ENCODE peak calls at places on chromosome 17, in five cellular contexts. D is cardiac fibroblast, Y is uterus, A is stomach, T is tibial nerve. N is an unnamed sample.
A peak's percentile ranks its signal among the peaks of the same experiment; 100 is the strongest.

GRCh38 chr17:40017422-40018080 is 2.3 kb downstream of the CSF3 start:
- DNase-seq in Y (peak; percentile 70), T (no peak), A (no peak), D (no peak), N (no peak)

GRCh38 chr17:27009087-27009486 is 284.8 kb upstream of the WSB1 start:
- DNase-seq in T (no peak), A (no peak), D (no peak), Y (no peak), N (no peak)

GRCh38 chr17:71180801-71181385 is 939.9 kb upstream of the SOX9 start:
- DNase-seq in Y (peak; percentile 20), T (no peak), A (no peak), D (peak; percentile 47), N (no peak)

GRCh38 chr17:57783338-57783742 is 38.2 kb upstream of the CCDC182 start:
- DNase-seq in A (peak; percentile 80), D (peak; percentile 28), T (peak; percentile 19), Y (peak; percentile 36), N (peak; percentile 56)

GRCh38 chr17:48494335-48494734 is 36.5 kb downstream of the HOXB1 start:
- DNase-seq in D (peak; percentile 42), A (no peak), T (no peak), Y (no peak), N (no peak)

GRCh38 chr17:42088736-42089135 is 9.5 kb downstream of the ZNF385C start:
- DNase-seq in Y (no peak), D (no peak), T (no peak), A (no peak), N (no peak)

GRCh38 chr17:15883617-15884111 is 61.3 kb upstream of the ADORA2B start:
- DNase-seq in A (no peak), T (no peak), D (peak; percentile 64), Y (no peak), N (no peak)

GRCh38 chr17:32917842-32918241 is 10.1 kb upstream of the TMEM98 start:
- DNase-seq in T (no peak), Y (no peak), D (no peak), A (no peak), N (no peak)

GRCh38 chr17:49136335-49136734 is 3.8 kb downstream of the B4GALNT2 start:
- DNase-seq in Y (no peak), T (no peak), D (no peak), A (no peak), N (no peak)

GRCh38 chr17:82913304-82914043 is 73.7 kb upstream of the ZNF750 start:
- DNase-seq in D (no peak), A (peak; percentile 44), T (no peak), Y (no peak), N (no peak)
- TF ChIP-seq CTCF in D (no peak), A (peak; percentile 32), T (no peak), Y (peak; percentile 7), N (no peak)

DNA sequence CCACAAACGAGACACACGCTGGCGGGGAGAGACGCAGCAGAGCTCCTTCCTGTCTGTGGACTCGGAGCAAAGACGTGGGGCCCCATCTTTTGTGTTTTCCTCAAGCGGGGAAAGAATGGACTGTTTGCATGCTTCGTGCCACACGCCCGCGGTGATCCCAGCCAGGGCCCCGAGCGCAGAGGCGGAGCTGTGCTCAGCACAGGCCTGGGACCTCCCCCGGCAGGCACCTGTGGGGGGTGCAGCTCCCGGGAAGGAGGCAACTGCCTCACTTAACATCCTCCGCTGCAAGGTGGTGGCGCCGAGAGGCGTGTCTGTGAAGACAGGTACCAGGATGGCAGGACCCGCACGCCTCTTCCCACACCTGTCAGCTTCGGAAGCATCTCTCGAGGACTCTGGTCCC is 19.2 kb downstream of the TRARG1 start:
- DNase-seq in T (no peak), Y (no peak), D (no peak), A (no peak), N (no peak)
- TF ChIP-seq CTCF in T (no peak), Y (no peak), D (no peak), A (no peak), N (no peak)

DNA sequence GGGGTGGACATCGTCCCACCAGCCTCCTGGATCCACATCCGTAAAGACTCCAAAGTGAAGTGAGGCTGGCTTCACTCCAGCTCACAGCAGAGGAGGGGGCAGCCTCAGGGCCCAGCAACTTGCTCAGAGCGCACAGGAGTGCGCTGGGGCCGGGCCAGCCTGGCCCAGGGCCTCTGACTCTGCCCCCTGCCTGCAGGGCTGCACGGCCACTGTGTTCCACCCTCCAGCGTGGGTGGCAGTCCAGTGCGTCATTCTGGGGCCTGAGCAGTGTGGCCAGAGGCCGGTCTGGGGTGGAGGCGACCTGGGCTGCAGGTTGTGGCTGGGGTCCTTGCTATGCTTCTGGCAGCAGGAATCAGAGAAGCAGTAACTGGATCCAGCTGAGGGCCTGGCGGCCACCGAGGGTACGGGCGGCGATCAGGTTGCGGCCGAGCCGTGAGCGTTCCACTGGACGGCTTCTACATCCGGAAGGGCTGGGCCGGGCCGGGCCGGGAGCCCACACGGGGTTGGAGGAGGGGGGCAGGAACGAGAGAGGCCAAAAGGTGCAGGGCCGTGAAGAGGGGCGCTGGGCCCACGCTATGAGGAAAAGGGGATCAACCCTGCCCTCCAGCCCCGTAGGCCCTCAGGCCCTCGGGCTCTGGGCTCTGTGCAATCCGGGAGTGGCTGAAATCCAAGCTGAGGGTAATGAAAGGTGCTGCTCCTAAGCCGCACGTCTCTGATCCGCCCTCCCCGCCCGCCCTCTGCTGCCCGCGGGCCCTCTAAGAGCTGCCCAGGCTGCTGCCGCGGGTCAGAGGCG is at the start of gene FSCN2:
- DNase-seq in A (peak; percentile 42), D (no peak), Y (no peak), T (no peak), N (no peak)
- TF ChIP-seq CTCF in A (no peak), D (peak; percentile 33), Y (no peak), T (no peak), N (no peak)

GRCh38 chr17:45087978-45088377 is 26.9 kb downstream of the NMT1 start:
- DNase-seq in A (no peak), D (no peak), Y (no peak), T (no peak), N (no peak)

GRCh38 chr17:45087496-45087975 is 26.4 kb downstream of the NMT1 start:
- DNase-seq in A (no peak), T (no peak), D (no peak), Y (no peak), N (no peak)

GRCh38 chr17:45086346-45086745 is 25.2 kb downstream of the NMT1 start:
- DNase-seq in Y (no peak), A (no peak), D (no peak), T (no peak), N (no peak)

GRCh38 chr17:45088741-45089140 is 27.6 kb downstream of the NMT1 start:
- DNase-seq in Y (no peak), A (no peak), T (no peak), D (no peak), N (no peak)

DNA sequence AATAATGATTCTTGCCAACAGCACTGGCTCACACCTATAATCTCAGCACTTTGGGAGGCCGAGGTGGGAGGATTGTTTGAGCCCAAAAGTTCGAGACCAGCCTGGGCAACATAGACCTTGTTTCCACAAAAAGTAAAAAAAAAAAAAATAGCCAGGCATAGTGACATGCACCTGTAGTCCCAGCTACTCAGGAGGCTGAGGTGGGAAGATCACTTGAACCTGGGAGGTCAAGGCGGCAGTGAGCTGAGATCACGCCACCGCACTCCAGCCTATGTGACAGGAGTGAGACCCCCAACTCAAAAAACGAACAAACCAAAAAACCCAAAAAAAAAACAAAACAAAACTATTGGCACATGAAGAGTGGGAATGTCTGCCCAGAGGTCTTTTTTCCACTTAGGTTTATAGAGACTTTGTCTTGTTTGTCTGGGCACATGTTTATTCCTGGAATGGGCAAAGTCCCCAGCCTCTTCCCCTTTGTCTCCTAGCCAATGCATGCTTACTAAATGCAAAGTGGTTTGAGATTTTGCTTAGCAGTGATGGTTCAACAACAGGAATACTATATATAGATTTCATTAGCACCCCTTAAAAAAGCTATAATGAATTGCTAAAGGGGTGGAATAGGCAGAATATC is 25.9 kb downstream of the NMT1 start:
- DNase-seq in T (no peak), Y (no peak), D (no peak), A (no peak), N (no peak)
- TF ChIP-seq CTCF in T (no peak), Y (no peak), D (no peak), A (no peak), N (no peak)

DNA sequence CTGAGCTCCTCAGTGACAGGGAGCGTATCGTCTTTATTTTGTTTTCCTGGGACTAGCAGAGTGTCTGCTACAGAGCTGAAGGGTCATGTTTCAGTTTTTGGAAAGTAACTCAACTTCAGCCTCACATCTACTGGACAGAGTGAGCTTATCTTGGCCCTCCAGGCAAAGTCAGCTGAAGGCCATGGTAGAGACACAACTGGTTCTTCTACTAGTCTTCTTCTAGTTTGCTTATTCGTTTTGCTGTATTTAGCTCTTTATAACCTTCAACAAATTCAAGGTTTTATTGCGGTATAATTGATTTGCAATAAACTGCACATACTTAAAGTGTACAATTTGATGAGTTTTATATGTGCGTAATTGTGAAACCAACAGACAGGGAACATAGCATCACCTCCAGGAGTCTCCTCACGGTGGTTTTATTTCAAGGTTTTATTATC is 6.1 kb upstream of the PRKCA start:
- DNase-seq in A (no peak), Y (no peak), T (no peak), D (no peak), N (no peak)
- TF ChIP-seq CTCF in A (no peak), Y (no peak), T (no peak), D (no peak), N (no peak)

DNA sequence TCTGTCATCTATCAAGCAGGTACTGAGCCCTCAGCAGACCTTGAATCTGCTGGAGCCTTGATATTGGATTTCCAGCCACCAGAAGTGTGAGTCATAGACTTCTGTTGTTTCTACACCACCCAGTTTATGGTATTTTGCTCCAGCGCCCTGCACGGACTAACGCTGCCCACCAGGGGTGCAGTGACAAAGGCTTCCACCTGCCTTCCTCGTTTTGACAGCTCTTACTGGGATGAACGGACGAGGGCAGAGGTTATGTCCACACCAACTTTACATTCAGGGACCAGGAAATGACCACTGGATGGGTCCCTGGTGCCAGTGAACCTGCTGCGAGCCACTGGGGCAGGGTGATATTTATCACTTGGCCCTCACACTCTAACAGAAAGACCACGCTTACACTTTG is 66.6 kb upstream of the CBX4 start:
- DNase-seq in D (no peak), A (no peak), Y (no peak), T (no peak), N (no peak)
- TF ChIP-seq CTCF in D (peak; percentile 18), A (no peak), Y (no peak), T (no peak), N (no peak)

DNA sequence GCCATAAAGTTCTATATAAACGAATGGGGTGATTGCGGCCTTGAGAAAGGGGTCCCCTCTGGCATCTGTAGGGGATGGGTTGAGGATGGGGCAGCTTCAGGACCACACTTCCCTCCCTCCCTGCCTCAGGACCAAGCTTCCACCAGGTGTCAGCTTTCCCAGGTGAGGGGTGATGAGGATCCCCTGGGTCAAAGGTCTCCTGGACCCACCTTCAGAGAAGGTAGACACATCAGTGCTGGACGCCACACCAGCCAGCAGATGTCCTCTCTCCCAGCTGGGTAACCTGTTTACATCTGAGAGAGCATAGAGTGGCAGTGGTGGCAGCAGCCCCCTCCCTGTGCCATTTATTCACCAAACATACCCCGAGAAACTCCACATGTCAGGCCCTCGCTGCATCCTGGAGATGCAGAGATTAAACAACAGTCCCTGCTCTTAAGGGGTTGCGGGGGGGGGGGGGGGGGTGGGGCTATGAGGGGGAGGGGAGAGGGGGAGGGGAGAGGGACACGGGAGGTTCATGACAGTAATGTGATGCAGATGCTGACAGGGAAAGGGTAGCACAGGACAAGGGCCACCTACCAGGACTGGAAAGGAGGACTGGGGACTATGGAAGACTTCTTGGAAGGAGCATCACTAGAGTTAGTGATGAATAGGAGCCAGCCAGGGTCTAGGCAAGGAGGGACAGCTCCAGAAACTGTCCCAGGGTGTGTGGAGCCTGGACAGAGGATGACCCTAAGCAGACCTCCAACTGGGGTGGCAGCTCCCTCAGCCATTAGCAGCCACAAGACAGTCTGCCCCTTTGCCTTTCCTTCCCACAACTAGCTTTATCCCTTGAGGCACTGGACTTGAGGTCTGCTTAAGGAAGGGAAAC is 5.0 kb downstream of the PROCA1 start:
- DNase-seq in T (no peak), Y (no peak), A (no peak), D (no peak), N (no peak)
- TF ChIP-seq CTCF in T (no peak), Y (no peak), A (no peak), D (no peak), N (no peak)

GRCh38 chr17:8696456-8696855 is 48.2 kb downstream of the CCDC42 start:
- DNase-seq in T (no peak), A (no peak), Y (no peak), D (peak; percentile 29), N (no peak)
- TF ChIP-seq CTCF in T (no peak), A (no peak), Y (no peak), D (no peak), N (no peak)